ENCODE peak calls at places on chromosomes 11 and 22, in seven cellular contexts. I, B, Z, V, S, M and Q are unnamed samples.

GRCh38 chr11:119236490-119236889 is 30.4 kb downstream of the CBL start:
- DNase-seq in I (no peak), B (no peak), Z (peak), V (no peak), S (peak), M (no peak), Q (no peak)

GRCh38 chr22:49976439-49977175 is 16.0 kb downstream of the PIM3 start:
- DNase-seq in I (no peak), B (no peak), Z (no peak), V (no peak), S (no peak), M (no peak), Q (no peak)

GRCh38 chr11:119739975-119740374 is 11.0 kb upstream of the NECTIN1 start:
- DNase-seq in I (no peak), B (no peak), Z (no peak), V (no peak), S (no peak), M (no peak), Q (no peak)

GRCh38 chr22:42645341-42645937 is 3.8 kb downstream of the CYB5R3 start:
- DNase-seq in I (no peak), B (no peak), Z (no peak), V (no peak), S (no peak), M (no peak), Q (no peak)

GRCh38 chr11:120518356-120518755 is 6.8 kb downstream of the GRIK4 start:
- DNase-seq in I (no peak), B (no peak), Z (no peak), V (no peak), S (no peak), M (no peak), Q (no peak)

GRCh38 chr11:9906043-9906791 is 242.3 kb downstream of the SWAP70 start:
- DNase-seq in I (no peak), B (no peak), Z (peak), V (no peak), S (peak), M (no peak), Q (no peak)

GRCh38 chr11:59011672-59012071 is 72.4 kb downstream of the GLYATL1 start:
- DNase-seq in I (no peak), B (no peak), Z (no peak), V (peak), S (no peak), M (no peak), Q (no peak)

GRCh38 chr11:113538801-113539200 is 63.6 kb upstream of the DRD2 start:
- DNase-seq in I (no peak), B (no peak), Z (no peak), V (no peak), S (no peak), M (no peak), Q (no peak)

GRCh38 chr11:96021901-96022650 is 98.2 kb upstream of the MTMR2 start:
- DNase-seq in I (no peak), B (no peak), Z (no peak), V (no peak), S (no peak), M (no peak), Q (no peak)

GRCh38 chr22:25078591-25078990 is 121.1 kb upstream of the CRYBB3 start:
- DNase-seq in I (no peak), B (no peak), Z (no peak), V (no peak), S (peak), M (no peak), Q (no peak)

GRCh38 chr11:75802913-75803820 is 11.8 kb upstream of the UVRAG start:
- DNase-seq in I (peak), B (peak), Z (peak), V (peak), S (peak), M (peak), Q (peak)

GRCh38 chr11:69647761-69648497 is 7.0 kb downstream of the CCND1 start:
- DNase-seq in I (no peak), B (no peak), Z (no peak), V (no peak), S (no peak), M (no peak), Q (no peak)

GRCh38 chr11:10415817-10416392 is 39.2 kb upstream of the AMPD3 start:
- DNase-seq in I (no peak), B (no peak), Z (no peak), V (no peak), S (no peak), M (no peak), Q (no peak)